ENCODE peak calls at places on chromosomes 13 and 19, in nine cellular contexts. X, J, Z, M, Q, P, C, B and G are unnamed samples.

GRCh38 chr13:102799544-102800144 is 725 bp downstream of the BIVM start:
- DNase-seq in J (no peak), B (peak), M (peak), Q (no peak), Z (no peak), P (peak), C (no peak), X (peak), G (no peak)

GRCh38 chr19:55350620-55351315 is 3.8 kb downstream of the COX6B2 start:
- DNase-seq in B (no peak), X (no peak), P (no peak), J (no peak), M (no peak), Q (no peak), C (no peak), Z (no peak), G (no peak)

GRCh38 chr19:52896431-52897148 is 845 bp downstream of the ZNF320 start:
- DNase-seq in P (peak), C (no peak), B (peak), J (peak), M (no peak), Q (no peak), X (no peak), Z (no peak), G (no peak)

GRCh38 chr19:45577111-45577905 is 7.3 kb downstream of the OPA3 start:
- DNase-seq in C (peak), J (peak), B (no peak), M (peak), X (no peak), Z (no peak), P (no peak), Q (no peak), G (no peak)

GRCh38 chr19:55857149-55857548 is 20.8 kb downstream of the NLRP4 start:
- DNase-seq in B (no peak), Z (no peak), J (no peak), M (no peak), Q (no peak), P (no peak), X (no peak), C (no peak), G (no peak)

GRCh38 chr19:409515-410242 is 732 bp upstream of the C2CD4C start:
- DNase-seq in J (no peak), P (no peak), C (no peak), X (peak), B (no peak), Q (peak), Z (no peak), M (no peak), G (peak)

GRCh38 chr13:102768914-102769313 is 4.7 kb downstream of the TEX30 start:
- DNase-seq in C (no peak), M (no peak), Z (no peak), B (no peak), Q (no peak), P (no peak), J (no peak), X (no peak), G (no peak)

GRCh38 chr13:107799001-107799400 is 416.3 kb downstream of the LIG4 start:
- DNase-seq in M (no peak), P (no peak), C (no peak), J (no peak), Q (no peak), Z (no peak), X (no peak), B (no peak), G (no peak)

GRCh38 chr13:94411747-94412146 is 67.7 kb downstream of the DCT start:
- DNase-seq in X (no peak), C (no peak), P (no peak), M (no peak), Z (no peak), Q (no peak), J (no peak), B (no peak), G (no peak)

GRCh38 chr13:98307392-98307743 is 130.3 kb upstream of the RNF113B start:
- DNase-seq in P (no peak), Z (no peak), X (no peak), Q (no peak), J (no peak), C (no peak), B (no peak), M (no peak), G (no peak)

GRCh38 chr13:44404261-44405139 is 30.9 kb downstream of the SERP2 start:
- DNase-seq in X (no peak), Q (peak), P (no peak), J (no peak), Z (no peak), B (no peak), M (no peak), C (no peak), G (no peak)

GRCh38 chr13:101706651-101707050 is 254.2 kb downstream of the ITGBL1 start:
- DNase-seq in Q (no peak), P (no peak), B (no peak), M (peak), Z (no peak), C (peak), X (no peak), J (peak), G (peak)